ENCODE peak calls at places on chromosomes 1 and 21, in ten cellular contexts. N is stimulated activated CD4-positive, alpha-beta T cell treated with anti-CD3 and anti-CD28 coated beads, Interleukin-15, amount 100 ng/mL, for 1 hour; F is psoas muscle; P is A549; Y is EH; C is kidney glomerular epithelial cell; W is HCEC 1CT; V is dorsolateral prefrontal cortex; A is central memory CD4-positive, alpha-beta T cell; X is ELR. M is an unnamed sample.

GRCh38 chr1:41545996-41546938 is 61.8 kb upstream of the EDN2 start:
- DNase-seq in N (no peak), F (no peak), P (no peak), Y (peak), C (no peak), W (no peak), V (peak), A (no peak), X (no peak), M (no peak)

GRCh38 chr21:44846485-44847260 is 26.8 kb downstream of the PTTG1IP start:
- DNase-seq in N (no peak), F (peak), P (no peak), Y (peak), C (no peak), W (no peak), V (no peak), A (peak), X (peak), M (no peak)

GRCh38 chr1:231550448-231550781 is 21.9 kb downstream of the TSNAX start:
- DNase-seq in N (no peak), F (no peak), P (peak), Y (peak), C (no peak), W (no peak), V (no peak), A (peak), X (peak), M (no peak)

GRCh38 chr1:231106347-231106746 is 55.5 kb upstream of the TRIM67 start:
- DNase-seq in N (no peak), F (no peak), P (no peak), Y (peak), C (peak), W (peak), V (no peak), A (no peak), X (peak), M (no peak)

GRCh38 chr1:55932402-55932801 is 647.0 kb downstream of the PLPP3 start:
- DNase-seq in N (no peak), F (no peak), P (no peak), Y (no peak), C (no peak), W (no peak), V (no peak), A (no peak), X (no peak), M (no peak)

GRCh38 chr1:208174736-208175507 is 69.3 kb downstream of the PLXNA2 start:
- DNase-seq in N (no peak), F (no peak), P (no peak), Y (peak), C (peak), W (peak), V (no peak), A (no peak), X (peak), M (no peak)

GRCh38 chr1:89962024-89962741 is 32.7 kb upstream of the ZNF326 start:
- DNase-seq in N (no peak), F (no peak), P (no peak), Y (peak), C (no peak), W (no peak), V (no peak), A (no peak), X (peak), M (no peak)

GRCh38 chr1:15063346-15063745 is 90.2 kb upstream of the TMEM51 start:
- DNase-seq in N (no peak), F (no peak), P (no peak), Y (no peak), C (no peak), W (no peak), V (no peak), A (no peak), X (no peak), M (no peak)

GRCh38 chr1:55781944-55782482 is 566.8 kb upstream of the USP24 start:
- DNase-seq in N (no peak), F (no peak), P (peak), Y (peak), C (peak), W (peak), V (no peak), A (no peak), X (peak), M (no peak)

GRCh38 chr1:145730900-145731299 is 11.6 kb downstream of the CD160 start:
- DNase-seq in N (no peak), F (no peak), P (no peak), Y (no peak), C (no peak), W (no peak), V (no peak), A (no peak), X (no peak), M (no peak)

GRCh38 chr1:117678246-117678977 is 72.6 kb downstream of the TENT5C start:
- DNase-seq in N (no peak), F (no peak), P (no peak), Y (peak), C (no peak), W (no peak), V (no peak), A (no peak), X (no peak), M (no peak)

GRCh38 chr1:232627645-232628334 is 2.1 kb downstream of the SIPA1L2 start:
- DNase-seq in N (no peak), F (no peak), P (peak), Y (peak), C (peak), W (no peak), V (no peak), A (peak), X (peak), M (peak)

M was measured in NCI-H1930.